ENCODE peak calls at places on chromosomes 13 and 19, in nine cellular contexts. S, L, Q, N, D, E, B, Z and W are unnamed samples.

GRCh38 chr13:37065893-37066526 is 6.5 kb upstream of the SUPT20H start:
- DNase-seq in S (no peak), L (peak; percentile 56), Q (no peak), N (no peak), D (no peak), E (no peak), B (no peak), Z (no peak), W (no peak)

GRCh38 chr19:47369923-47370625 is 21.0 kb downstream of the DHX34 start:
- DNase-seq in S (no peak), L (no peak), Q (no peak), N (peak; percentile 42), D (no peak), E (peak; percentile 85), B (no peak), Z (no peak), W (peak; percentile 85)

GRCh38 chr13:33164331-33164730 is 121.2 kb downstream of the STARD13 start:
- DNase-seq in S (no peak), L (no peak), Q (no peak), N (no peak), D (no peak), E (no peak), B (no peak), Z (no peak), W (no peak)

GRCh38 chr19:31574251-31574973 is 225.2 kb upstream of the TSHZ3 start:
- DNase-seq in S (no peak), L (peak; percentile 49), Q (no peak), N (no peak), D (peak; percentile 46), E (no peak), B (no peak), Z (peak; percentile 22), W (no peak)

GRCh38 chr19:46716013-46716671 is 772 bp downstream of the PRKD2 start:
- DNase-seq in S (no peak), L (peak; percentile 75), Q (peak; percentile 44), N (no peak), D (no peak), E (peak; percentile 63), B (no peak), Z (peak; percentile 75), W (peak; percentile 71)

GRCh38 chr19:44718441-44719261 is 19.7 kb downstream of the CEACAM16 start:
- DNase-seq in S (no peak), L (peak; percentile 95), Q (peak; percentile 81), N (peak; percentile 70), D (no peak), E (peak; percentile 58), B (peak; percentile 36), Z (no peak), W (no peak)

GRCh38 chr13:31764556-31764955 is 25.2 kb downstream of the RXFP2 start:
- DNase-seq in S (no peak), L (no peak), Q (no peak), N (no peak), D (no peak), E (no peak), B (no peak), Z (no peak), W (peak; percentile 64)

GRCh38 chr13:50448535-50448981 is 394.9 kb downstream of the DLEU7 start:
- DNase-seq in S (no peak), L (no peak), Q (no peak), N (no peak), D (no peak), E (no peak), B (no peak), Z (no peak), W (no peak)

GRCh38 chr13:51230473-51231105 is 8.4 kb downstream of the FAM124A start:
- DNase-seq in S (no peak), L (peak; percentile 46), Q (peak; percentile 53), N (peak; percentile 46), D (no peak), E (peak; percentile 45), B (no peak), Z (no peak), W (peak; percentile 58)

GRCh38 chr13:94444826-94445225 is 34.7 kb downstream of the DCT start:
- DNase-seq in S (no peak), L (no peak), Q (no peak), N (no peak), D (no peak), E (no peak), B (no peak), Z (no peak), W (no peak)

GRCh38 chr19:11425719-11426457 is 6.8 kb upstream of the RGL3 start:
- DNase-seq in S (no peak), L (peak; percentile 85), Q (no peak), N (no peak), D (no peak), E (no peak), B (no peak), Z (no peak), W (no peak)

GRCh38 chr19:16338470-16339360 is 14.1 kb downstream of the KLF2 start:
- DNase-seq in S (no peak), L (peak; percentile 40), Q (peak; percentile 40), N (peak; percentile 51), D (no peak), E (peak; percentile 81), B (peak; percentile 60), Z (peak; percentile 89), W (peak; percentile 95)

GRCh38 chr19:16339361-16339725 is 14.7 kb downstream of the KLF2 start:
- DNase-seq in S (no peak), L (no peak), Q (no peak), N (no peak), D (no peak), E (no peak), B (no peak), Z (no peak), W (no peak)

GRCh38 chr19:16336571-16336970 is 11.9 kb downstream of the KLF2 start:
- DNase-seq in S (no peak), L (no peak), Q (no peak), N (no peak), D (no peak), E (peak; percentile 76), B (no peak), Z (no peak), W (peak; percentile 62)

GRCh38 chr19:16340092-16340491 is 15.5 kb downstream of the KLF2 start:
- DNase-seq in S (no peak), L (no peak), Q (no peak), N (no peak), D (no peak), E (no peak), B (no peak), Z (no peak), W (no peak)

GRCh38 chr19:16337809-16338469 is 13.3 kb downstream of the KLF2 start:
- DNase-seq in S (no peak), L (no peak), Q (no peak), N (no peak), D (no peak), E (no peak), B (no peak), Z (no peak), W (peak; percentile 33)
- H3K4me3 ChIP-seq in S (peak overlapping the region; percentile 31), L (no peak overlapping the region), Q (no peak overlapping the region), N (no peak overlapping the region), D (no peak overlapping the region), E (no peak overlapping the region), B (peak overlapping the region; percentile 40), Z (peak overlapping the region; percentile 0), W (peak overlapping the region; percentile 33)

DNA sequence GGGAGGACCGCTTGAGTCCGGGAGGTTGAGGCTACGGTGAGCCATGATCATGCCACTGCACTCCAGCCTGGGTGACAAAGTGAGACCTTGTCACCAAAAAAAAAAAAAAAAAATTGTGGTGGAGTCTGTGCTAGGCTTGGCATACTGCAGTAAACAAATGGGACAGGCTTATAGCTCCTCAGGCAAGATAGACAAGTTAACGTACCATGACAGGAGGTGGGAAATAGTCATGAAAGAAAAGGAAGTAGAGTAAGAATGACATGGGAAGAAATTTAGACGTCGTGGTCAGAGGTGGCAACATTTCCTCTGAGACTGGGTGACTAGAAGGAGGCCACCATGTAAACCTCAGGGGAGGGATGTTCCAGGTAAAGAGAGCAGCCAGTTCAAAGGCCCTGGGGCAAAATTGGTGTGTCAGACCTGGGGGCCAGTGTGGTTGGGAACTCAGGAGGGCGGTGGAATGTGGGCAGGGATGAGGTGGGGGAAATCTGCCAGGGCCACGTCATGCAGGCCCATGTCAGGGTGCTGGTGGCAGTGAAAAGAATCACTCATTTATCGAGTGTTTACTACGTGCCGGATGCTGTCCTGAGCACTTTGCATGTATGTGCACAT is 5.6 kb downstream of the SNRPA start:
- DNase-seq in S (no peak), L (no peak), Q (no peak), N (no peak), D (no peak), E (no peak), B (no peak), Z (no peak), W (no peak)
- H3K4me3 ChIP-seq in S (no peak overlapping the region), L (no peak overlapping the region), Q (no peak overlapping the region), N (no peak overlapping the region), D (no peak overlapping the region), E (no peak overlapping the region), B (no peak overlapping the region), Z (no peak overlapping the region), W (no peak overlapping the region)

GRCh38 chr13:113005997-113006396 is 37.0 kb downstream of the MCF2L start:
- DNase-seq in S (no peak), L (no peak), Q (no peak), N (no peak), D (no peak), E (no peak), B (no peak), Z (no peak), W (no peak)

GRCh38 chr13:113002891-113003290 is 33.9 kb downstream of the MCF2L start:
- DNase-seq in S (no peak), L (no peak), Q (no peak), N (no peak), D (no peak), E (no peak), B (no peak), Z (no peak), W (no peak)

GRCh38 chr13:113004126-113004525 is 35.1 kb downstream of the MCF2L start:
- DNase-seq in S (no peak), L (no peak), Q (no peak), N (no peak), D (no peak), E (no peak), B (no peak), Z (no peak), W (no peak)

GRCh38 chr13:113006660-113007059 is 37.6 kb downstream of the MCF2L start:
- DNase-seq in S (no peak), L (no peak), Q (no peak), N (no peak), D (no peak), E (no peak), B (no peak), Z (no peak), W (no peak)

GRCh38 chr13:113005076-113005865 is 36.3 kb downstream of the MCF2L start:
- DNase-seq in S (no peak), L (no peak), Q (no peak), N (no peak), D (no peak), E (no peak), B (no peak), Z (no peak), W (no peak)
- H3K4me3 ChIP-seq in S (no peak overlapping the region), L (no peak overlapping the region), Q (no peak overlapping the region), N (no peak overlapping the region), D (no peak overlapping the region), E (no peak overlapping the region), B (no peak overlapping the region), Z (no peak overlapping the region), W (no peak overlapping the region)

DNA sequence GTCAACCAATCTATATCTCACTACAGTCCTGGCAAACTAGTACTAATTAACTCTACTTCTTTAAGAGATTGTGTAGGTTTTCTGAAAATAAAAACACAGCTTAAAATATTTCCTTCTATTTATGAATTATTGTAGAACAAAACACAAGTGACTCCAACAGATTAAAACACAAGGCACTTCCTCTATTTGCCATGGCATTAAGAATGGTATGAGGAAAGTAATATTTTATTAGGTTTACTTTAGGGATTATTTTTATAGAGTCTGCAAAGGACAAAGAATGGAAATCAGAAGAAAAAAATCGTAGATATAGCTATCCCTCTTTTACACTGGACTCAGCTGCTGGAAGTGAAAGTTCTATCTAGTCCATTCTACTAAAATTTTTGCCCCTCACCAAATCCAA is 233.2 kb upstream of the NBEA start:
- DNase-seq in S (no peak), L (no peak), Q (no peak), N (no peak), D (no peak), E (no peak), B (no peak), Z (no peak), W (no peak)
- H3K4me3 ChIP-seq in S (no peak overlapping the region), L (no peak overlapping the region), Q (no peak overlapping the region), N (no peak overlapping the region), D (no peak overlapping the region), E (no peak overlapping the region), B (no peak overlapping the region), Z (no peak overlapping the region), W (no peak overlapping the region)